ENCODE peak calls at places on chromosomes 4 and X, in ten cellular contexts. One of them, this sample, is unnamed.

GRCh38 chr4:6740347-6740746 is 24.4 kb downstream of the BLOC1S4 start:
- DNase-seq in upper lobe of right lung: peak
- DNase-seq in endothelial cell: no peak
- DNase-seq in pancreas: peak
- DNase-seq in astrocyte of the spinal cord: no peak
- DNase-seq in AG10803: no peak
- DNase-seq in IMR-90: no peak
- DNase-seq in A549: no peak
- DNase-seq in mesothelial cell of epicardium: no peak
- DNase-seq in progenitor cell of endocrine pancreas: no peak
- DNase-seq in this sample: no peak

GRCh38 chr4:185892165-185892564 is 80.2 kb upstream of the SORBS2 start:
- DNase-seq in upper lobe of right lung: no peak
- DNase-seq in endothelial cell: no peak
- DNase-seq in pancreas: no peak
- DNase-seq in astrocyte of the spinal cord: no peak
- DNase-seq in AG10803: no peak
- DNase-seq in IMR-90: no peak
- DNase-seq in A549: no peak
- DNase-seq in mesothelial cell of epicardium: no peak
- DNase-seq in progenitor cell of endocrine pancreas: no peak
- DNase-seq in this sample: peak

GRCh38 chr4:34280131-34280530 is 1964.2 kb downstream of the ARAP2 start:
- DNase-seq in upper lobe of right lung: no peak
- DNase-seq in endothelial cell: no peak
- DNase-seq in pancreas: no peak
- DNase-seq in astrocyte of the spinal cord: no peak
- DNase-seq in AG10803: no peak
- DNase-seq in IMR-90: no peak
- DNase-seq in A549: no peak
- DNase-seq in mesothelial cell of epicardium: no peak
- DNase-seq in progenitor cell of endocrine pancreas: no peak
- DNase-seq in this sample: no peak

GRCh38 chr4:118776166-118776954 is 59.6 kb downstream of the SEC24D start:
- DNase-seq in upper lobe of right lung: no peak
- DNase-seq in endothelial cell: no peak
- DNase-seq in pancreas: no peak
- DNase-seq in astrocyte of the spinal cord: peak
- DNase-seq in AG10803: peak
- DNase-seq in IMR-90: peak
- DNase-seq in A549: no peak
- DNase-seq in mesothelial cell of epicardium: no peak
- DNase-seq in progenitor cell of endocrine pancreas: no peak
- DNase-seq in this sample: peak

GRCh38 chr4:182680196-182680771 is 236.9 kb downstream of the DCTD start:
- DNase-seq in upper lobe of right lung: no peak
- DNase-seq in endothelial cell: no peak
- DNase-seq in pancreas: no peak
- DNase-seq in astrocyte of the spinal cord: peak
- DNase-seq in AG10803: no peak
- DNase-seq in IMR-90: no peak
- DNase-seq in A549: no peak
- DNase-seq in mesothelial cell of epicardium: no peak
- DNase-seq in progenitor cell of endocrine pancreas: no peak
- DNase-seq in this sample: no peak

GRCh38 chr4:111800551-111800950 is 344.7 kb upstream of the FAM241A start:
- DNase-seq in upper lobe of right lung: no peak
- DNase-seq in endothelial cell: no peak
- DNase-seq in pancreas: no peak
- DNase-seq in astrocyte of the spinal cord: no peak
- DNase-seq in AG10803: no peak
- DNase-seq in IMR-90: no peak
- DNase-seq in A549: no peak
- DNase-seq in mesothelial cell of epicardium: no peak
- DNase-seq in progenitor cell of endocrine pancreas: no peak
- DNase-seq in this sample: no peak

GRCh38 chr4:24565054-24565453 is 19.3 kb downstream of the DHX15 start:
- DNase-seq in upper lobe of right lung: no peak
- DNase-seq in endothelial cell: no peak
- DNase-seq in pancreas: no peak
- DNase-seq in astrocyte of the spinal cord: no peak
- DNase-seq in AG10803: no peak
- DNase-seq in IMR-90: no peak
- DNase-seq in A549: no peak
- DNase-seq in mesothelial cell of epicardium: no peak
- DNase-seq in progenitor cell of endocrine pancreas: no peak
- DNase-seq in this sample: no peak

GRCh38 chr4:15034071-15034764 is 31.9 kb downstream of the CPEB2 start:
- DNase-seq in upper lobe of right lung: no peak
- DNase-seq in endothelial cell: no peak
- DNase-seq in pancreas: no peak
- DNase-seq in astrocyte of the spinal cord: no peak
- DNase-seq in AG10803: peak
- DNase-seq in IMR-90: peak
- DNase-seq in A549: no peak
- DNase-seq in mesothelial cell of epicardium: no peak
- DNase-seq in progenitor cell of endocrine pancreas: no peak
- DNase-seq in this sample: no peak

GRCh38 chrX:41906515-41907165 is 16.7 kb downstream of the CASK start:
- DNase-seq in upper lobe of right lung: no peak
- DNase-seq in endothelial cell: no peak
- DNase-seq in pancreas: no peak
- DNase-seq in astrocyte of the spinal cord: peak
- DNase-seq in AG10803: peak
- DNase-seq in IMR-90: no peak
- DNase-seq in A549: peak
- DNase-seq in mesothelial cell of epicardium: no peak
- DNase-seq in progenitor cell of endocrine pancreas: no peak
- DNase-seq in this sample: no peak

GRCh38 chrX:115940888-115941332 is 229.6 kb upstream of the AGTR2 start:
- DNase-seq in upper lobe of right lung: no peak
- DNase-seq in endothelial cell: peak
- DNase-seq in pancreas: peak
- DNase-seq in astrocyte of the spinal cord: peak
- DNase-seq in AG10803: peak
- DNase-seq in IMR-90: peak
- DNase-seq in A549: peak
- DNase-seq in mesothelial cell of epicardium: no peak
- DNase-seq in progenitor cell of endocrine pancreas: peak
- DNase-seq in this sample: peak

GRCh38 chrX:53595266-53595810 is 91.2 kb downstream of the HUWE1 start:
- DNase-seq in upper lobe of right lung: no peak
- DNase-seq in endothelial cell: no peak
- DNase-seq in pancreas: no peak
- DNase-seq in astrocyte of the spinal cord: no peak
- DNase-seq in AG10803: no peak
- DNase-seq in IMR-90: no peak
- DNase-seq in A549: no peak
- DNase-seq in mesothelial cell of epicardium: no peak
- DNase-seq in progenitor cell of endocrine pancreas: no peak
- DNase-seq in this sample: no peak

GRCh38 chrX:87895421-87895820 is 377.8 kb downstream of the KLHL4 start:
- DNase-seq in upper lobe of right lung: no peak
- DNase-seq in endothelial cell: no peak
- DNase-seq in pancreas: no peak
- DNase-seq in astrocyte of the spinal cord: no peak
- DNase-seq in AG10803: no peak
- DNase-seq in IMR-90: no peak
- DNase-seq in A549: no peak
- DNase-seq in mesothelial cell of epicardium: no peak
- DNase-seq in progenitor cell of endocrine pancreas: no peak
- DNase-seq in this sample: no peak

GRCh38 chr4:139617702-139618490 is 47.7 kb upstream of the MGST2 start:
- DNase-seq in upper lobe of right lung: no peak
- DNase-seq in endothelial cell: no peak
- DNase-seq in pancreas: no peak
- DNase-seq in astrocyte of the spinal cord: no peak
- DNase-seq in AG10803: no peak
- DNase-seq in IMR-90: no peak
- DNase-seq in A549: peak
- DNase-seq in mesothelial cell of epicardium: no peak
- DNase-seq in progenitor cell of endocrine pancreas: no peak
- DNase-seq in this sample: peak

GRCh38 chrX:6904178-6904577 is 243.3 kb upstream of the STS start:
- DNase-seq in upper lobe of right lung: no peak
- DNase-seq in endothelial cell: no peak
- DNase-seq in pancreas: no peak
- DNase-seq in astrocyte of the spinal cord: no peak
- DNase-seq in AG10803: no peak
- DNase-seq in IMR-90: no peak
- DNase-seq in A549: no peak
- DNase-seq in mesothelial cell of epicardium: no peak
- DNase-seq in progenitor cell of endocrine pancreas: no peak
- DNase-seq in this sample: no peak

GRCh38 chr4:48506716-48507115 is 16.7 kb downstream of the ZAR1 start:
- DNase-seq in upper lobe of right lung: no peak
- DNase-seq in endothelial cell: no peak
- DNase-seq in pancreas: no peak
- DNase-seq in astrocyte of the spinal cord: no peak
- DNase-seq in AG10803: no peak
- DNase-seq in IMR-90: no peak
- DNase-seq in A549: no peak
- DNase-seq in mesothelial cell of epicardium: no peak
- DNase-seq in progenitor cell of endocrine pancreas: no peak
- DNase-seq in this sample: no peak

GRCh38 chrX:149312097-149312496 is 193.0 kb downstream of the IDS start:
- DNase-seq in upper lobe of right lung: no peak
- DNase-seq in endothelial cell: no peak
- DNase-seq in pancreas: no peak
- DNase-seq in astrocyte of the spinal cord: no peak
- DNase-seq in AG10803: no peak
- DNase-seq in IMR-90: no peak
- DNase-seq in A549: no peak
- DNase-seq in mesothelial cell of epicardium: no peak
- DNase-seq in progenitor cell of endocrine pancreas: no peak
- DNase-seq in this sample: no peak

GRCh38 chr4:37765741-37766140 is 60.7 kb upstream of the PGM2 start:
- DNase-seq in upper lobe of right lung: no peak
- DNase-seq in endothelial cell: no peak
- DNase-seq in pancreas: no peak
- DNase-seq in astrocyte of the spinal cord: no peak
- DNase-seq in AG10803: no peak
- DNase-seq in IMR-90: no peak
- DNase-seq in A549: no peak
- DNase-seq in mesothelial cell of epicardium: no peak
- DNase-seq in progenitor cell of endocrine pancreas: no peak
- DNase-seq in this sample: no peak

GRCh38 chr4:26874110-26874509 is 13.5 kb downstream of the STIM2 start:
- DNase-seq in upper lobe of right lung: no peak
- DNase-seq in endothelial cell: no peak
- DNase-seq in pancreas: no peak
- DNase-seq in astrocyte of the spinal cord: no peak
- DNase-seq in AG10803: no peak
- DNase-seq in IMR-90: no peak
- DNase-seq in A549: no peak
- DNase-seq in mesothelial cell of epicardium: no peak
- DNase-seq in progenitor cell of endocrine pancreas: no peak
- DNase-seq in this sample: no peak
- TF ChIP-seq CTCF in upper lobe of right lung: no peak
- TF ChIP-seq CTCF in endothelial cell: no peak
- TF ChIP-seq CTCF in pancreas: no peak
- TF ChIP-seq CTCF in astrocyte of the spinal cord: no peak
- TF ChIP-seq CTCF in AG10803: no peak
- TF ChIP-seq CTCF in IMR-90: no peak
- TF ChIP-seq CTCF in A549: no peak
- TF ChIP-seq CTCF in mesothelial cell of epicardium: no peak
- TF ChIP-seq CTCF in progenitor cell of endocrine pancreas: no peak
- TF ChIP-seq CTCF in this sample: no peak

GRCh38 chr4:153530996-153531375 is 64.8 kb downstream of the TMEM131L start:
- DNase-seq in upper lobe of right lung: no peak
- DNase-seq in endothelial cell: no peak
- DNase-seq in pancreas: no peak
- DNase-seq in astrocyte of the spinal cord: no peak
- DNase-seq in AG10803: no peak
- DNase-seq in IMR-90: no peak
- DNase-seq in A549: no peak
- DNase-seq in mesothelial cell of epicardium: no peak
- DNase-seq in progenitor cell of endocrine pancreas: no peak
- DNase-seq in this sample: no peak
- TF ChIP-seq CTCF in upper lobe of right lung: no peak
- TF ChIP-seq CTCF in endothelial cell: no peak
- TF ChIP-seq CTCF in pancreas: no peak
- TF ChIP-seq CTCF in astrocyte of the spinal cord: no peak
- TF ChIP-seq CTCF in AG10803: peak
- TF ChIP-seq CTCF in IMR-90: peak
- TF ChIP-seq CTCF in A549: no peak
- TF ChIP-seq CTCF in mesothelial cell of epicardium: no peak
- TF ChIP-seq CTCF in progenitor cell of endocrine pancreas: no peak
- TF ChIP-seq CTCF in this sample: peak

GRCh38 chrX:23692166-23692565 is 24.9 kb downstream of the PRDX4 start:
- DNase-seq in upper lobe of right lung: no peak
- DNase-seq in endothelial cell: no peak
- DNase-seq in pancreas: no peak
- DNase-seq in astrocyte of the spinal cord: no peak
- DNase-seq in AG10803: no peak
- DNase-seq in IMR-90: no peak
- DNase-seq in A549: no peak
- DNase-seq in mesothelial cell of epicardium: no peak
- DNase-seq in progenitor cell of endocrine pancreas: no peak
- DNase-seq in this sample: no peak

GRCh38 chrX:23699636-23700194 is 32.4 kb downstream of the PRDX4 start:
- DNase-seq in upper lobe of right lung: no peak
- DNase-seq in endothelial cell: peak
- DNase-seq in pancreas: no peak
- DNase-seq in astrocyte of the spinal cord: peak
- DNase-seq in AG10803: no peak
- DNase-seq in IMR-90: peak
- DNase-seq in A549: no peak
- DNase-seq in mesothelial cell of epicardium: no peak
- DNase-seq in progenitor cell of endocrine pancreas: no peak
- DNase-seq in this sample: peak

GRCh38 chrX:23694606-23695005 is 27.3 kb downstream of the PRDX4 start:
- DNase-seq in upper lobe of right lung: no peak
- DNase-seq in endothelial cell: peak
- DNase-seq in pancreas: peak
- DNase-seq in astrocyte of the spinal cord: peak
- DNase-seq in AG10803: peak
- DNase-seq in IMR-90: peak
- DNase-seq in A549: peak
- DNase-seq in mesothelial cell of epicardium: peak
- DNase-seq in progenitor cell of endocrine pancreas: peak
- DNase-seq in this sample: peak
- TF ChIP-seq CTCF in upper lobe of right lung: peak
- TF ChIP-seq CTCF in endothelial cell: no peak
- TF ChIP-seq CTCF in pancreas: peak
- TF ChIP-seq CTCF in astrocyte of the spinal cord: peak
- TF ChIP-seq CTCF in AG10803: peak
- TF ChIP-seq CTCF in IMR-90: peak
- TF ChIP-seq CTCF in A549: peak
- TF ChIP-seq CTCF in mesothelial cell of epicardium: peak
- TF ChIP-seq CTCF in progenitor cell of endocrine pancreas: peak
- TF ChIP-seq CTCF in this sample: peak

GRCh38 chr4:178296669-178297068 is 854.4 kb upstream of the AGA start:
- DNase-seq in upper lobe of right lung: no peak
- DNase-seq in endothelial cell: no peak
- DNase-seq in pancreas: no peak
- DNase-seq in astrocyte of the spinal cord: no peak
- DNase-seq in AG10803: no peak
- DNase-seq in IMR-90: no peak
- DNase-seq in A549: no peak
- DNase-seq in mesothelial cell of epicardium: no peak
- DNase-seq in progenitor cell of endocrine pancreas: no peak
- DNase-seq in this sample: no peak
- TF ChIP-seq CTCF in upper lobe of right lung: no peak
- TF ChIP-seq CTCF in endothelial cell: no peak
- TF ChIP-seq CTCF in pancreas: no peak
- TF ChIP-seq CTCF in astrocyte of the spinal cord: no peak
- TF ChIP-seq CTCF in AG10803: no peak
- TF ChIP-seq CTCF in IMR-90: no peak
- TF ChIP-seq CTCF in A549: no peak
- TF ChIP-seq CTCF in mesothelial cell of epicardium: no peak
- TF ChIP-seq CTCF in progenitor cell of endocrine pancreas: no peak
- TF ChIP-seq CTCF in this sample: no peak